ENCODE peak calls at places on chromosomes 12 and 14, in four cellular contexts. One of them, this sample, is unnamed. For H3K27me3, the result is how much of the 10 kb centered on the place peaks cover.

GRCh38 chr12:209246-209645 is 4.7 kb downstream of the SLC6A12 start:
- DNase-seq in heart left ventricle: no peak
- DNase-seq in aorta: no peak
- DNase-seq in PC-3: no peak
- DNase-seq in this sample: no peak

GRCh38 chr12:57624441-57625220 is 8.4 kb downstream of the B4GALNT1 start:
- DNase-seq in heart left ventricle: no peak
- DNase-seq in aorta: no peak
- DNase-seq in PC-3: no peak
- DNase-seq in this sample: no peak

GRCh38 chr14:64979336-64980074 is 7.2 kb upstream of the FNTB start:
- DNase-seq in PC-3: peak
- DNase-seq in heart left ventricle: no peak
- DNase-seq in aorta: no peak
- DNase-seq in this sample: no peak

GRCh38 chr12:23099604-23100003 is 474.6 kb downstream of the ETNK1 start:
- DNase-seq in PC-3: no peak
- DNase-seq in heart left ventricle: no peak
- DNase-seq in aorta: no peak
- DNase-seq in this sample: no peak

GRCh38 chr12:4719821-4720636 is at the start of gene GALNT8:
- DNase-seq in heart left ventricle: no peak
- DNase-seq in PC-3: peak
- DNase-seq in aorta: no peak
- DNase-seq in this sample: no peak

GRCh38 chr12:82942521-82942920 is 255.8 kb downstream of the TMTC2 start:
- DNase-seq in PC-3: no peak
- DNase-seq in heart left ventricle: no peak
- DNase-seq in aorta: no peak
- DNase-seq in this sample: no peak

GRCh38 chr12:164207-164606 is 49.8 kb downstream of the SLC6A12 start:
- DNase-seq in aorta: no peak
- DNase-seq in PC-3: no peak
- DNase-seq in heart left ventricle: no peak
- DNase-seq in this sample: no peak

GRCh38 chr14:28119849-28120248 is 646.7 kb upstream of the FOXG1 start:
- DNase-seq in heart left ventricle: no peak
- DNase-seq in aorta: no peak
- DNase-seq in PC-3: peak
- DNase-seq in this sample: no peak

GRCh38 chr14:84493779-84494178 is 1036.2 kb upstream of the FLRT2 start:
- DNase-seq in heart left ventricle: no peak
- DNase-seq in PC-3: no peak
- DNase-seq in aorta: no peak
- DNase-seq in this sample: no peak

GRCh38 chr14:69044296-69044695 is 65.2 kb upstream of the ACTN1 start:
- DNase-seq in PC-3: no peak
- DNase-seq in heart left ventricle: no peak
- DNase-seq in aorta: no peak
- DNase-seq in this sample: no peak

GRCh38 chr14:64303471-64303917 is 9.3 kb upstream of the ESR2 start:
- DNase-seq in PC-3: peak
- DNase-seq in heart left ventricle: no peak
- DNase-seq in aorta: no peak
- DNase-seq in this sample: peak

GRCh38 chr14:34951286-34951685 is 31.5 kb upstream of the SRP54 start:
- DNase-seq in heart left ventricle: no peak
- DNase-seq in aorta: no peak
- DNase-seq in PC-3: no peak
- DNase-seq in this sample: no peak

GRCh38 chr12:128603573-128604120 is 220.1 kb downstream of the SLC15A4 start:
- DNase-seq in PC-3: no peak
- DNase-seq in aorta: no peak
- DNase-seq in heart left ventricle: no peak
- DNase-seq in this sample: no peak

GRCh38 chr14:102888748-102889147 is 33.7 kb upstream of the AMN start:
- DNase-seq in heart left ventricle: no peak
- DNase-seq in PC-3: no peak
- DNase-seq in aorta: no peak
- DNase-seq in this sample: no peak

GRCh38 chr12:32395031-32395430 is 4.3 kb upstream of the FGD4 start:
- DNase-seq in aorta: no peak
- DNase-seq in heart left ventricle: no peak
- DNase-seq in PC-3: no peak
- DNase-seq in this sample: no peak

GRCh38 chr12:70543444-70543843 is 93.8 kb downstream of the PTPRB start:
- DNase-seq in heart left ventricle: peak
- DNase-seq in PC-3: peak
- DNase-seq in aorta: no peak
- DNase-seq in this sample: peak

GRCh38 chr14:104114421-104115130 is 23.8 kb upstream of the KIF26A start:
- DNase-seq in PC-3: no peak
- DNase-seq in aorta: peak
- DNase-seq in heart left ventricle: no peak
- DNase-seq in this sample: no peak

GRCh38 chr14:69535230-69535848 is 39.3 kb downstream of the CCDC177 start:
- DNase-seq in aorta: no peak
- DNase-seq in heart left ventricle: no peak
- DNase-seq in PC-3: peak
- DNase-seq in this sample: peak

GRCh38 chr12:107990325-107990724 is 138.8 kb upstream of the WSCD2 start:
- DNase-seq in heart left ventricle: no peak
- DNase-seq in aorta: peak
- DNase-seq in PC-3: peak
- DNase-seq in this sample: peak

GRCh38 chr12:101767537-101767936 is 28.3 kb upstream of the SYCP3 start:
- DNase-seq in PC-3: no peak
- DNase-seq in aorta: no peak
- DNase-seq in heart left ventricle: no peak
- DNase-seq in this sample: no peak

GRCh38 chr12:10632226-10632625 is 18.8 kb upstream of the MAGOHB start:
- DNase-seq in heart left ventricle: no peak
- DNase-seq in PC-3: no peak
- DNase-seq in aorta: no peak
- DNase-seq in this sample: no peak

GRCh38 chr12:94677778-94678177 is 27.4 kb upstream of the TMCC3 start:
- DNase-seq in heart left ventricle: no peak
- DNase-seq in aorta: no peak
- DNase-seq in PC-3: peak
- DNase-seq in this sample: peak

GRCh38 chr12:78146365-78146772 is 315.7 kb downstream of the NAV3 start:
- DNase-seq in PC-3: peak
- DNase-seq in aorta: no peak
- DNase-seq in heart left ventricle: no peak
- DNase-seq in this sample: peak

GRCh38 chr12:10779103-10779502 is 23.3 kb downstream of the TAS2R7 start:
- DNase-seq in aorta: no peak
- DNase-seq in heart left ventricle: no peak
- DNase-seq in PC-3: no peak
- DNase-seq in this sample: no peak

GRCh38 chr12:15939111-15939510 is 28.0 kb downstream of the DERA start:
- DNase-seq in aorta: no peak
- DNase-seq in PC-3: no peak
- DNase-seq in heart left ventricle: no peak
- DNase-seq in this sample: no peak

GRCh38 chr14:41605550-41606248 is 977 bp upstream of the LRFN5 start:
- DNase-seq in heart left ventricle: no peak
- DNase-seq in PC-3: no peak
- DNase-seq in aorta: peak
- DNase-seq in this sample: no peak

GRCh38 chr14:96271421-96271762 is 15.4 kb downstream of the BDKRB1 start:
- DNase-seq in heart left ventricle: no peak
- DNase-seq in aorta: no peak
- DNase-seq in PC-3: no peak
- DNase-seq in this sample: peak

GRCh38 chr12:25130741-25131188 is 64.2 kb downstream of the DNAI7 start:
- DNase-seq in aorta: no peak
- DNase-seq in heart left ventricle: no peak
- DNase-seq in PC-3: peak
- DNase-seq in this sample: peak

GRCh38 chr14:73783107-73783727 is 68.4 kb upstream of the PTGR2 start:
- DNase-seq in PC-3: no peak
- DNase-seq in aorta: peak
- DNase-seq in heart left ventricle: peak
- DNase-seq in this sample: no peak

GRCh38 chr14:94041551-94042346 is 15.6 kb downstream of the OTUB2 start:
- DNase-seq in aorta: peak
- DNase-seq in PC-3: no peak
- DNase-seq in heart left ventricle: peak
- DNase-seq in this sample: no peak

GRCh38 chr12:57717131-57717530 is 21.4 kb downstream of the AGAP2 start:
- DNase-seq in aorta: no peak
- DNase-seq in heart left ventricle: no peak
- DNase-seq in PC-3: no peak
- DNase-seq in this sample: no peak

GRCh38 chr14:29370024-29370423 is 557.6 kb downstream of the PRKD1 start:
- DNase-seq in PC-3: peak
- DNase-seq in heart left ventricle: no peak
- DNase-seq in aorta: no peak
- DNase-seq in this sample: no peak

GRCh38 chr12:2854669-2855453 is 2.0 kb downstream of the TEX52 start:
- DNase-seq in aorta: no peak
- DNase-seq in PC-3: no peak
- DNase-seq in heart left ventricle: no peak
- DNase-seq in this sample: no peak

GRCh38 chr14:61254803-61255526 is 26.2 kb downstream of the TMEM30B start:
- DNase-seq in aorta: no peak
- DNase-seq in heart left ventricle: no peak
- DNase-seq in PC-3: no peak
- DNase-seq in this sample: no peak

GRCh38 chr12:15273896-15274295 is 48.4 kb upstream of the PTPRO start:
- DNase-seq in aorta: no peak
- DNase-seq in heart left ventricle: no peak
- DNase-seq in PC-3: no peak
- DNase-seq in this sample: no peak

GRCh38 chr12:124902916-124903315 is 11.5 kb downstream of the UBC start:
- DNase-seq in heart left ventricle: no peak
- DNase-seq in aorta: no peak
- DNase-seq in PC-3: no peak
- DNase-seq in this sample: no peak

GRCh38 chr12:25241171-25242020 is 9.3 kb downstream of the KRAS start:
- DNase-seq in heart left ventricle: no peak
- DNase-seq in PC-3: peak
- DNase-seq in aorta: no peak
- DNase-seq in this sample: no peak

GRCh38 chr14:99244299-99244959 is 27.6 kb downstream of the BCL11B start:
- DNase-seq in heart left ventricle: no peak
- DNase-seq in aorta: no peak
- DNase-seq in PC-3: no peak
- DNase-seq in this sample: no peak
- H3K4me3 ChIP-seq in heart left ventricle: no peak
- H3K4me3 ChIP-seq in aorta: no peak
- H3K4me3 ChIP-seq in PC-3: no peak
- H3K4me3 ChIP-seq in this sample: no peak

DNA sequence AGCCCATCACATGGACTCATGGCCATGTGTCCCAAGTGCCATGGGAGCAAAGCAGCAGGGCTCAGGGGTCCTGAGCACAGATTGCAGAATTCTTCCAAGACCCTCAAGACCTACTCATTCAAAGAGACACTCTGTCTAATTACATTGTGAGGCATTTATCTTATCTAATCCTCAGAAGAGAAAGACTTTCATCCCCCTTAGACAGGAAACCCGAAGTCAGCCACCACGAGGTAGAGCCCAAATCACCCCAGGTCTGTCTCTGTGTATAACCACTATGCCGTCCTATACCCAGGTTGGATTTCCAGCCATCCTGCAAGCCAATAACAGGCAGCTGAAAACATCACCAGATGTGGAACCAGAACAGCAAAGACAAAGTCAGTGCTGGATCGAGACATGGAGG is 8.9 kb upstream of the BCL11B start:
- DNase-seq in PC-3: no peak
- DNase-seq in aorta: no peak
- DNase-seq in heart left ventricle: no peak
- DNase-seq in this sample: no peak
- H3K27me3 ChIP-seq in PC-3: half or more
- H3K27me3 ChIP-seq in aorta: under half
- H3K27me3 ChIP-seq in heart left ventricle: under half
- H3K27me3 ChIP-seq in this sample: under half

DNA sequence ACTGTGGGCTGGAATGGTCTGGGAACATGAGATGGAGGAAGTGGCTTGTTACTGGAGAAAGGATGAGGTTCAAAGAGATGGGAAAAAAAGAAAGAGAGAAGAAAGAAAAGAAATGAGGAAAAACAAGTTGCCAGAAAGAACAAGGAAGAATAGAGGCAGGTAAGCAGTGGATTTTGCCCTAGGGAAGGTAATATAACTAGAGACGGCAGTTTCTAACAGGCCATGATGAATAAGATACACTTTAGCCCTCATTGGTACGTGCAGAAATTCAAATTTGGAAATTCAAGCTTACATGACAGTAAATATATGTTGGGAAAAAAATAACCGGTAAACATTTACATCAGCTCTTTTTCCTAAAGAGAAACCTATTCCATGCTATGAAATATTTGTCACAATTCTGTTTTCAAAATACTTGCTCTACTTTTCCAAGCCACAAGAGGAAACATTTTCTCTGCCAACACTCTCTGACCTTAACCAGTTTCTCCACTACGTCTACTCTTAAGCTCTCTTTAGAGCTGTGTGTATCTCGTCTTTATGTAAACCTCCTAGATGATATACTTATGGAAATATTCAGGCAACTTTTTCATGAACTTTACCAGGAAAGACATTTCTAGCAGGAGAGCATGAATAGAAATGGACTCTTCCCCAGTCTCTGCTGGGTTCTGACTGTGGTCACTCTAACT is 268.9 kb upstream of the BTG1 start:
- DNase-seq in aorta: no peak
- DNase-seq in heart left ventricle: no peak
- DNase-seq in PC-3: no peak
- DNase-seq in this sample: no peak
- H3K4me3 ChIP-seq in aorta: no peak
- H3K4me3 ChIP-seq in heart left ventricle: no peak
- H3K4me3 ChIP-seq in PC-3: no peak
- H3K4me3 ChIP-seq in this sample: no peak

GRCh38 chr12:122873540-122873939 is 22.4 kb downstream of the VPS37B start:
- DNase-seq in PC-3: no peak
- DNase-seq in heart left ventricle: no peak
- DNase-seq in aorta: peak
- DNase-seq in this sample: no peak
- H3K27me3 ChIP-seq in PC-3: under half
- H3K27me3 ChIP-seq in heart left ventricle: under half
- H3K27me3 ChIP-seq in aorta: under half
- H3K27me3 ChIP-seq in this sample: under half

GRCh38 chr14:81435048-81435577 is 35.0 kb upstream of the STON2 start:
- DNase-seq in PC-3: no peak
- DNase-seq in heart left ventricle: no peak
- DNase-seq in aorta: no peak
- DNase-seq in this sample: no peak

GRCh38 chr14:81434230-81434629 is 34.1 kb upstream of the STON2 start:
- DNase-seq in heart left ventricle: no peak
- DNase-seq in PC-3: no peak
- DNase-seq in aorta: no peak
- DNase-seq in this sample: no peak

GRCh38 chr14:81437226-81437625 is 37.1 kb upstream of the STON2 start:
- DNase-seq in heart left ventricle: no peak
- DNase-seq in aorta: no peak
- DNase-seq in PC-3: no peak
- DNase-seq in this sample: no peak

GRCh38 chr14:81435578-81436295 is 35.6 kb upstream of the STON2 start:
- DNase-seq in heart left ventricle: peak
- DNase-seq in aorta: peak
- DNase-seq in PC-3: peak
- DNase-seq in this sample: peak

GRCh38 chr14:81436296-81437138 is 36.4 kb upstream of the STON2 start:
- DNase-seq in heart left ventricle: peak
- DNase-seq in aorta: peak
- DNase-seq in PC-3: peak
- DNase-seq in this sample: peak
- H3K4me3 ChIP-seq in heart left ventricle: peak
- H3K4me3 ChIP-seq in aorta: peak
- H3K4me3 ChIP-seq in PC-3: peak
- H3K4me3 ChIP-seq in this sample: peak

This sample was measured in mammary epithelial cell.